ENCODE peak calls at places on chromosome 2, in nine cellular contexts. U is AG09309, L is body of pancreas, Y is endodermal cell, W is BE2C, H is GM06990, G is GM12865, V is progenitor cell of endocrine pancreas, T is neural progenitor cell. F is an unnamed sample.
A peak's percentile ranks its signal among the peaks of the same experiment; 100 is the strongest.

GRCh38 chr2:180872256-180872655 is 108.1 kb upstream of the UBE2E3 start:
- DNase-seq in G (no peak), L (no peak), U (no peak), V (no peak), Y (no peak), H (no peak), W (no peak), T (no peak), F (no peak)

GRCh38 chr2:37156071-37156856 is 516 bp downstream of the EIF2AK2 start:
- DNase-seq in Y (peak; percentile 69), V (no peak), U (peak; percentile 16), H (peak; percentile 36), L (peak; percentile 56), G (peak; percentile 37), W (peak; percentile 36), T (peak; percentile 7), F (peak; percentile 46)

GRCh38 chr2:238227587-238228032 is 12.2 kb downstream of the HES6 start:
- DNase-seq in U (no peak), H (no peak), T (no peak), G (no peak), V (no peak), W (no peak), L (no peak), Y (no peak), F (no peak)

GRCh38 chr2:86372641-86373502 is 35.4 kb upstream of the REEP1 start:
- DNase-seq in V (no peak), L (peak; percentile 56), Y (peak; percentile 84), T (peak; percentile 77), H (no peak), G (peak; percentile 35), W (peak; percentile 51), U (no peak), F (peak; percentile 65)

GRCh38 chr2:84152471-84152870 is 306.6 kb downstream of the SUCLG1 start:
- DNase-seq in G (no peak), H (no peak), V (no peak), L (no peak), U (no peak), T (no peak), Y (no peak), W (no peak), F (no peak)

GRCh38 chr2:132896073-132896472 is 226.1 kb upstream of the LYPD1 start:
- DNase-seq in H (no peak), Y (no peak), T (no peak), L (no peak), W (no peak), G (peak; percentile 31), U (no peak), V (no peak), F (no peak)

GRCh38 chr2:37920570-37920969 is 4.5 kb upstream of the RMDN2 start:
- DNase-seq in Y (no peak), U (no peak), G (no peak), L (no peak), V (no peak), H (no peak), W (no peak), T (no peak), F (no peak)

GRCh38 chr2:85886141-85886540 is 2.6 kb downstream of the ST3GAL5 start:
- DNase-seq in W (no peak), G (no peak), U (no peak), V (no peak), T (no peak), H (no peak), L (no peak), Y (no peak), F (no peak)

GRCh38 chr2:110678457-110679336 is 834 bp upstream of the BUB1 start:
- DNase-seq in W (no peak), T (peak; percentile 46), U (no peak), G (peak; percentile 57), L (peak; percentile 25), V (no peak), Y (peak; percentile 69), H (peak; percentile 19), F (peak; percentile 6)

GRCh38 chr2:60886962-60887361 is 5.6 kb downstream of the REL start:
- DNase-seq in G (no peak), L (no peak), H (no peak), Y (no peak), U (no peak), T (no peak), V (no peak), W (no peak), F (no peak)

GRCh38 chr2:28300489-28300888 is 92.2 kb upstream of the FOSL2 start:
- DNase-seq in H (no peak), Y (no peak), U (no peak), T (no peak), V (no peak), W (no peak), G (no peak), L (no peak), F (no peak)

GRCh38 chr2:70425682-70426301 is 123.9 kb upstream of the FAM136A start:
- DNase-seq in U (no peak), G (no peak), L (no peak), Y (peak; percentile 53), W (no peak), T (no peak), V (no peak), H (no peak), F (peak; percentile 41)

GRCh38 chr2:46849741-46850474 is 65.7 kb downstream of the MCFD2 start:
- DNase-seq in Y (no peak), L (no peak), V (no peak), G (no peak), H (no peak), U (no peak), W (no peak), T (no peak), F (no peak)

GRCh38 chr2:44929680-44930273 is 11.7 kb upstream of the SIX3 start:
- DNase-seq in L (no peak), V (no peak), W (no peak), Y (peak; percentile 88), T (peak; percentile 81), H (no peak), U (no peak), G (no peak), F (no peak)

GRCh38 chr2:216773072-216773471 is 77.7 kb upstream of the IGFBP5 start:
- DNase-seq in U (no peak), G (no peak), Y (no peak), L (no peak), V (no peak), T (no peak), H (no peak), W (peak; percentile 81), F (no peak)

GRCh38 chr2:118969734-118970395 is 27.9 kb downstream of the MARCO start:
- DNase-seq in G (no peak), U (no peak), W (no peak), T (no peak), V (no peak), H (no peak), L (no peak), Y (no peak), F (no peak)

GRCh38 chr2:109128048-109128465 is 948 bp upstream of the SH3RF3 start:
- DNase-seq in T (peak; percentile 91), G (peak; percentile 73), Y (peak; percentile 95), L (peak; percentile 66), V (peak; percentile 71), U (peak; percentile 50), W (peak; percentile 70), H (peak; percentile 58), F (peak; percentile 85)

GRCh38 chr2:128366746-128367511 is 48.3 kb upstream of the HS6ST1 start:
- DNase-seq in H (no peak), G (no peak), W (peak; percentile 22), T (no peak), Y (peak; percentile 50), L (no peak), U (no peak), V (no peak), F (no peak)

GRCh38 chr2:218853766-218854165 is 5.8 kb upstream of the WNT6 start:
- DNase-seq in T (no peak), Y (peak; percentile 52), W (peak; percentile 52), U (no peak), G (no peak), L (no peak), V (no peak), H (no peak), F (no peak)

GRCh38 chr2:146321175-146321574 is 1523.7 kb upstream of the ACVR2A start:
- DNase-seq in V (no peak), H (no peak), G (no peak), U (no peak), L (no peak), Y (no peak), T (peak; percentile 26), W (no peak), F (no peak)

DNA sequence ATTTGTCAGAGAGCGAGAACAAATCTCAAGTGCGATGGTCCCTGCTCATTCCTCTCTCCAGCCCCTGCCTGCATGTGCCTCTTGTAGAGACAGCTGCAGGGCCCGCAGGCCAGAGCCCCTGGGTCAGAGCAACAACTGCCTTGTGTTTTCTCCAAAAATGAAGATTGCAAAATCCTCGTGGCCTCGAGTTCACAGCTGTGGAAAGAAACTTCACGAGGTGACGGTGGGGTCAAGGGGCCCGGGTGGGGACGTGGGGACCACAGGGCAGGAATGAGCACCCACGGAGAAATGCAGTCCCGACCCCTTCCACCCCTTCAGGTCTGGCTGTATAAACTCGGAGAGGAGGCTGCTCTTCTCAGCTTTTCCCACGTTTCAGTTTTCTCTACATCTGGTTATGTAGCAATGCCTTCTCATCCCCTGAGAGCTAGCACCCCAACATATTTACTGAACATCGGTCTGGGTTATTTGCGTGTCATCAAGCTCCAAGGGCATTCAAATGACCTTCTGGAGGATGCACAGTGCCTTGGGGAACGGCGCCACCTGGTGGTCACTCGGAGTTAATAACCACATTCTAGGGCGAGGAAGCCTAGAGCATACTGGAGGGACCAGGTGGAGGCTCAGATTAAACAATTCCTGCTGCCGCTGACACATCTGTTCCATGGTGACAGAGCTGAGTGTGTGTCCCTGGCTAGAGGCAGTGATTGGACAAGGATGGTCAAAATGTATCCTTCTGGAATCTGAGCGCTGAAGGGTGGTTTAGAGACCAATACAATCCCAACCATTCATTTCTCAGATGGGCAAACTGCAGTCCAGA is 91.4 kb upstream of the CYRIA start:
- DNase-seq in G (peak; percentile 82), V (peak; percentile 64), H (peak; percentile 22), Y (peak; percentile 87), L (peak; percentile 78), T (peak; percentile 83), U (peak; percentile 28), W (peak; percentile 68), F (peak; percentile 70)
- TF ChIP-seq CTCF in G (peak; percentile 75), V (peak; percentile 95), H (peak; percentile 71), Y (peak; percentile 97), L (peak; percentile 93), T (peak; percentile 96), U (peak; percentile 89), W (peak; percentile 91), F (peak; percentile 90)

GRCh38 chr2:9126540-9126939 is 80.1 kb upstream of the ASAP2 start:
- DNase-seq in W (no peak), T (no peak), V (no peak), L (no peak), Y (no peak), H (no peak), G (no peak), U (no peak), F (no peak)
- TF ChIP-seq CTCF in W (no peak), T (no peak), V (no peak), L (no peak), Y (no peak), H (no peak), G (no peak), U (no peak), F (no peak)

GRCh38 chr2:164802095-164802744 is 39.4 kb downstream of the COBLL1 start:
- DNase-seq in V (no peak), G (no peak), L (no peak), T (no peak), U (no peak), H (no peak), Y (no peak), W (no peak), F (no peak)
- TF ChIP-seq CTCF in V (no peak), G (no peak), L (no peak), T (no peak), U (no peak), H (no peak), Y (no peak), W (no peak), F (no peak)

GRCh38 chr2:188693111-188693510 is 281.1 kb upstream of the COL3A1 start:
- DNase-seq in W (no peak), G (no peak), U (no peak), H (no peak), L (no peak), T (no peak), V (no peak), Y (peak; percentile 52), F (peak; percentile 79)
- TF ChIP-seq CTCF in W (no peak), G (no peak), U (no peak), H (no peak), L (no peak), T (no peak), V (no peak), Y (no peak), F (no peak)

F was measured in Calu3.